ENCODE peak calls at places on chromosomes 4 and X, in eight cellular contexts. E is CD8-positive, alpha-beta memory T cell; O is left lung; T is psoas muscle; B is dorsolateral prefrontal cortex; H is body of pancreas; M is endothelial cell of umbilical vein; N is uterus. J is an unnamed sample.

GRCh38 chr4:108191269-108191914 is 22.7 kb upstream of the LEF1 start:
- DNase-seq in E (no peak), T (no peak), H (no peak), O (no peak), M (no peak), N (no peak), B (no peak), J (no peak)

GRCh38 chr4:38464328-38464727 is 199.7 kb upstream of the KLF3 start:
- DNase-seq in H (no peak), O (no peak), M (no peak), N (no peak), T (no peak), B (no peak), E (no peak), J (no peak)

GRCh38 chr4:74969507-74970474 is 36.9 kb downstream of the PARM1 start:
- DNase-seq in O (no peak), H (peak; percentile 53), E (no peak), T (peak; percentile 69), N (no peak), M (no peak), B (no peak), J (no peak)

GRCh38 chr4:80016506-80016905 is 56.5 kb downstream of the ANTXR2 start:
- DNase-seq in H (no peak), E (no peak), N (no peak), T (no peak), O (no peak), B (no peak), M (no peak), J (no peak)

GRCh38 chr4:156496797-156497196 is 474.8 kb downstream of the PDGFC start:
- DNase-seq in E (no peak), H (no peak), O (no peak), T (no peak), B (no peak), M (no peak), N (no peak), J (no peak)

GRCh38 chrX:23704673-23705206 is 37.4 kb downstream of the PRDX4 start:
- DNase-seq in N (no peak), T (no peak), B (no peak), M (no peak), E (no peak), O (no peak), H (no peak), J (no peak)

GRCh38 chrX:72346306-72346949 is 40.7 kb upstream of the CITED1 start:
- DNase-seq in M (no peak), H (no peak), B (no peak), E (no peak), T (no peak), O (no peak), N (no peak), J (no peak)

GRCh38 chr4:84041426-84041825 is 457.7 kb downstream of the NKX6-1 start:
- DNase-seq in B (no peak), N (no peak), O (no peak), H (no peak), T (no peak), M (no peak), E (no peak), J (no peak)

GRCh38 chrX:567891-568290 is 62.7 kb upstream of the SHOX start:
- DNase-seq in T (no peak), N (no peak), B (no peak), H (no peak), M (no peak), O (no peak), E (no peak), J (no peak)

GRCh38 chrX:7272301-7272700 is 124.3 kb upstream of the PUDP start:
- DNase-seq in M (no peak), N (no peak), H (no peak), O (no peak), T (no peak), B (no peak), E (no peak), J (no peak)

GRCh38 chr4:28093071-28093470 is 1232.4 kb downstream of the STIM2 start:
- DNase-seq in T (no peak), B (no peak), N (no peak), E (no peak), H (no peak), M (no peak), O (no peak), J (no peak)

GRCh38 chr4:52126946-52127345 is 75.8 kb downstream of the SPATA18 start:
- DNase-seq in B (no peak), O (no peak), H (no peak), N (no peak), T (no peak), E (no peak), M (no peak), J (no peak)

GRCh38 chrX:11756354-11757318 is 1.4 kb upstream of the MSL3 start:
- DNase-seq in T (no peak), M (no peak), H (no peak), B (no peak), O (no peak), E (no peak), N (no peak), J (no peak)

GRCh38 chr4:948101-948935 is 16.1 kb downstream of the TMEM175 start:
- DNase-seq in B (peak; percentile 71), E (peak; percentile 35), T (peak; percentile 37), N (no peak), O (peak; percentile 58), H (peak; percentile 80), M (no peak), J (no peak)

GRCh38 chr4:4308800-4309441 is 18.9 kb downstream of the ZBTB49 start:
- DNase-seq in T (no peak), O (no peak), B (no peak), M (no peak), E (no peak), N (no peak), H (no peak), J (no peak)

GRCh38 chr4:134544303-134544761 is 342.7 kb upstream of the PABPC4L start:
- DNase-seq in O (no peak), H (no peak), E (no peak), T (no peak), N (no peak), M (peak; percentile 96), B (no peak), J (no peak)

GRCh38 chr4:21470531-21470930 is 478.0 kb downstream of the KCNIP4 start:
- DNase-seq in T (no peak), E (no peak), H (no peak), N (no peak), O (no peak), B (no peak), M (peak; percentile 23), J (no peak)

GRCh38 chr4:179586460-179586859 is 2144.2 kb upstream of the AGA start:
- DNase-seq in M (no peak), H (no peak), N (no peak), E (no peak), O (no peak), B (no peak), T (no peak), J (no peak)

GRCh38 chr4:141410839-141411238 is 190.1 kb downstream of the ZNF330 start:
- DNase-seq in N (no peak), T (no peak), O (no peak), H (no peak), M (no peak), B (no peak), E (no peak), J (no peak)

GRCh38 chrX:50704987-50705386 is 109.0 kb downstream of the SHROOM4 start:
- DNase-seq in M (peak; percentile 25), N (no peak), E (no peak), H (no peak), B (no peak), O (no peak), T (no peak), J (no peak)

GRCh38 chr4:37219251-37219650 is 25.3 kb upstream of the NWD2 start:
- DNase-seq in M (no peak), T (no peak), H (no peak), O (no peak), N (no peak), E (no peak), B (no peak), J (no peak)

GRCh38 chr4:153468587-153468986 is 2.4 kb downstream of the TMEM131L start:
- DNase-seq in T (no peak), E (no peak), N (no peak), H (no peak), B (no peak), M (no peak), O (no peak), J (no peak)

GRCh38 chr4:41154814-41155177 is 59.5 kb downstream of the APBB2 start:
- DNase-seq in N (no peak), T (no peak), M (peak; percentile 70), O (no peak), B (no peak), H (no peak), E (no peak), J (peak; percentile 30)

DNA sequence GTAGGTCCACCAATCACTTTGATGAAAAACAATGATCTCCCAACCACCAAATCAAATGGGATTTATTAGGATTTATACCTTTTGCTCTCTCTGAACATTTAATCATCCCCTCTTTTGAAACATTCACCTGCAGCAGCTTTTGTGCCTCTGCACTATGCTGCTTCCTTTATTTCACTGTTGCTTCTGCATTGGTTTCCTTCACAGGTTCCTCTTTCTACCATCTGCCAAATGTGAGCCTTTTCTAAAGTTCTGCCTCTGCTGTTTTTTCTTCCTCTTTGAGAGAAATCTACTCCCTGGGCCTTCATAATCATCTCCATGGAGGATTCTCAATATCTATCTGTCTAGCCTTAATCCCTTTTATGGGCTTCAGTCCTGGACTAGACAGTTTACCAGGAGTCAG is 24.7 kb downstream of the CUL4B start:
- DNase-seq in O (no peak), B (no peak), H (no peak), T (no peak), N (no peak), M (no peak), E (no peak), J (no peak)
- H3K27ac ChIP-seq in O (peak overlapping the region; percentile 50), B (no peak overlapping the region), H (no peak overlapping the region), T (no peak overlapping the region), N (no peak overlapping the region), M (no peak overlapping the region), E (no peak overlapping the region), J (no peak overlapping the region)

GRCh38 chrX:9626379-9626778 is 139.3 kb downstream of the GPR143 start:
- DNase-seq in M (no peak), O (no peak), B (no peak), N (no peak), T (no peak), E (no peak), H (no peak), J (no peak)
- H3K27ac ChIP-seq in M (no peak overlapping the region), O (no peak overlapping the region), B (no peak overlapping the region), N (no peak overlapping the region), T (no peak overlapping the region), E (no peak overlapping the region), H (no peak overlapping the region), J (no peak overlapping the region)

GRCh38 chr4:16597829-16598228 is 300.6 kb downstream of the LDB2 start:
- DNase-seq in T (no peak), O (no peak), H (no peak), N (no peak), M (peak; percentile 95), E (no peak), B (no peak), J (no peak)
- H3K27ac ChIP-seq in T (no peak overlapping the region), O (no peak overlapping the region), H (no peak overlapping the region), N (peak overlapping the region; percentile 50), M (peak overlapping the region; percentile 55), E (no peak overlapping the region), B (peak overlapping the region; percentile 64), J (no peak overlapping the region)

DNA sequence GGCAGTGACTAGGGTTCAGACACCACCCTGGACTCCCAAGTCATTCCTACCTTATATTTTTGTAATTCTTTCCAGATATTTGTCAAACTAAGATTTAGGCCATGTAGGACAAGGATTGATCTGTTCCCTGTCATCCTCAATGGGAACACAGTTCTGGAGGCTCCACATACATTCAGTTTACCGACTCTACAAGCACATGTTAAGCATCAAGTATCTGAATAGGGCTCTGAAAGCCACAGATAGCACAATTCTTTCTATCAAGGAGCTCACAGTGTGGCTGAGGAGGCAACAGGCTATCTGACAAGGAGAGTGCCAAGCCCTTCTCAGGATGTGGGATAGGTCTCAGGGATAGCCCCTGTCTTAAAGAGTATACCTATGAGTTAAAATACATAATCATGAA is 37.0 kb upstream of the CXCL8 start:
- DNase-seq in B (no peak), T (no peak), E (no peak), O (no peak), H (no peak), N (no peak), M (no peak), J (no peak)
- H3K27ac ChIP-seq in B (no peak overlapping the region), T (no peak overlapping the region), E (no peak overlapping the region), O (peak overlapping the region; percentile 83), H (no peak overlapping the region), N (no peak overlapping the region), M (peak overlapping the region; percentile 70), J (no peak overlapping the region)